ENCODE peak calls at places on chromosome 18, in five cellular contexts. One of them, this sample, is unnamed.

GRCh38 chr18:3367491-3368091 is 82.4 kb upstream of the TGIF1 start:
- DNase-seq in stimulated activated CD4-positive, alpha-beta T cell treated with anti-CD3 and anti-CD28 coated beads, TNF-alpha, amount 100 ng/mL, for 1 hour: no peak
- DNase-seq in AG20443: peak
- DNase-seq in adrenal gland: no peak
- DNase-seq in posterior cingulate gyrus: no peak
- DNase-seq in this sample: peak

GRCh38 chr18:57447154-57447621 is 12.0 kb downstream of the ONECUT2 start:
- DNase-seq in stimulated activated CD4-positive, alpha-beta T cell treated with anti-CD3 and anti-CD28 coated beads, TNF-alpha, amount 100 ng/mL, for 1 hour: no peak
- DNase-seq in AG20443: peak
- DNase-seq in adrenal gland: no peak
- DNase-seq in posterior cingulate gyrus: peak
- DNase-seq in this sample: peak

GRCh38 chr18:54284967-54285785 is 15.9 kb downstream of the POLI start:
- DNase-seq in stimulated activated CD4-positive, alpha-beta T cell treated with anti-CD3 and anti-CD28 coated beads, TNF-alpha, amount 100 ng/mL, for 1 hour: no peak
- DNase-seq in AG20443: peak
- DNase-seq in adrenal gland: peak
- DNase-seq in posterior cingulate gyrus: peak
- DNase-seq in this sample: peak

GRCh38 chr18:32776525-32776924 is 3.7 kb upstream of the KLHL14 start:
- DNase-seq in stimulated activated CD4-positive, alpha-beta T cell treated with anti-CD3 and anti-CD28 coated beads, TNF-alpha, amount 100 ng/mL, for 1 hour: no peak
- DNase-seq in AG20443: no peak
- DNase-seq in adrenal gland: no peak
- DNase-seq in posterior cingulate gyrus: no peak
- DNase-seq in this sample: no peak

GRCh38 chr18:80249217-80250093 is 2.1 kb upstream of the PARD6G start:
- DNase-seq in stimulated activated CD4-positive, alpha-beta T cell treated with anti-CD3 and anti-CD28 coated beads, TNF-alpha, amount 100 ng/mL, for 1 hour: no peak
- DNase-seq in AG20443: peak
- DNase-seq in adrenal gland: no peak
- DNase-seq in posterior cingulate gyrus: no peak
- DNase-seq in this sample: no peak

GRCh38 chr18:34639662-34640061 is 70.4 kb upstream of the DTNA start:
- DNase-seq in stimulated activated CD4-positive, alpha-beta T cell treated with anti-CD3 and anti-CD28 coated beads, TNF-alpha, amount 100 ng/mL, for 1 hour: no peak
- DNase-seq in AG20443: no peak
- DNase-seq in adrenal gland: no peak
- DNase-seq in posterior cingulate gyrus: no peak
- DNase-seq in this sample: no peak

GRCh38 chr18:73888565-73888964 is 259.1 kb downstream of the FBXO15 start:
- DNase-seq in stimulated activated CD4-positive, alpha-beta T cell treated with anti-CD3 and anti-CD28 coated beads, TNF-alpha, amount 100 ng/mL, for 1 hour: no peak
- DNase-seq in AG20443: no peak
- DNase-seq in adrenal gland: no peak
- DNase-seq in posterior cingulate gyrus: no peak
- DNase-seq in this sample: no peak

GRCh38 chr18:73151086-73151485 is 283.3 kb upstream of the NETO1 start:
- DNase-seq in stimulated activated CD4-positive, alpha-beta T cell treated with anti-CD3 and anti-CD28 coated beads, TNF-alpha, amount 100 ng/mL, for 1 hour: no peak
- DNase-seq in AG20443: no peak
- DNase-seq in adrenal gland: no peak
- DNase-seq in posterior cingulate gyrus: no peak
- DNase-seq in this sample: no peak

GRCh38 chr18:24089059-24089458 is 49.8 kb upstream of the CABYR start:
- DNase-seq in stimulated activated CD4-positive, alpha-beta T cell treated with anti-CD3 and anti-CD28 coated beads, TNF-alpha, amount 100 ng/mL, for 1 hour: no peak
- DNase-seq in AG20443: no peak
- DNase-seq in adrenal gland: no peak
- DNase-seq in posterior cingulate gyrus: no peak
- DNase-seq in this sample: no peak

GRCh38 chr18:44392933-44393332 is 287.8 kb upstream of the SETBP1 start:
- DNase-seq in stimulated activated CD4-positive, alpha-beta T cell treated with anti-CD3 and anti-CD28 coated beads, TNF-alpha, amount 100 ng/mL, for 1 hour: no peak
- DNase-seq in AG20443: no peak
- DNase-seq in adrenal gland: no peak
- DNase-seq in posterior cingulate gyrus: no peak
- DNase-seq in this sample: no peak

GRCh38 chr18:56121669-56122068 is 516.7 kb downstream of the TXNL1 start:
- DNase-seq in stimulated activated CD4-positive, alpha-beta T cell treated with anti-CD3 and anti-CD28 coated beads, TNF-alpha, amount 100 ng/mL, for 1 hour: no peak
- DNase-seq in AG20443: no peak
- DNase-seq in adrenal gland: no peak
- DNase-seq in posterior cingulate gyrus: no peak
- DNase-seq in this sample: no peak

GRCh38 chr18:38930881-38931753 is 1365.5 kb upstream of the CELF4 start:
- DNase-seq in stimulated activated CD4-positive, alpha-beta T cell treated with anti-CD3 and anti-CD28 coated beads, TNF-alpha, amount 100 ng/mL, for 1 hour: no peak
- DNase-seq in AG20443: no peak
- DNase-seq in adrenal gland: no peak
- DNase-seq in posterior cingulate gyrus: no peak
- DNase-seq in this sample: no peak

GRCh38 chr18:79399275-79400081 is 3.7 kb downstream of the NFATC1 start:
- DNase-seq in stimulated activated CD4-positive, alpha-beta T cell treated with anti-CD3 and anti-CD28 coated beads, TNF-alpha, amount 100 ng/mL, for 1 hour: no peak
- DNase-seq in AG20443: no peak
- DNase-seq in adrenal gland: no peak
- DNase-seq in posterior cingulate gyrus: no peak
- DNase-seq in this sample: no peak

GRCh38 chr18:75167759-75168211 is 41.2 kb downstream of the PTGR3 start:
- DNase-seq in stimulated activated CD4-positive, alpha-beta T cell treated with anti-CD3 and anti-CD28 coated beads, TNF-alpha, amount 100 ng/mL, for 1 hour: no peak
- DNase-seq in AG20443: no peak
- DNase-seq in adrenal gland: peak
- DNase-seq in posterior cingulate gyrus: peak
- DNase-seq in this sample: no peak

GRCh38 chr18:3998698-3999333 is 456.3 kb downstream of the DLGAP1 start:
- DNase-seq in stimulated activated CD4-positive, alpha-beta T cell treated with anti-CD3 and anti-CD28 coated beads, TNF-alpha, amount 100 ng/mL, for 1 hour: no peak
- DNase-seq in AG20443: peak
- DNase-seq in adrenal gland: peak
- DNase-seq in posterior cingulate gyrus: no peak
- DNase-seq in this sample: peak

GRCh38 chr18:11668441-11669169 is 20.5 kb upstream of the GNAL start:
- DNase-seq in stimulated activated CD4-positive, alpha-beta T cell treated with anti-CD3 and anti-CD28 coated beads, TNF-alpha, amount 100 ng/mL, for 1 hour: no peak
- DNase-seq in AG20443: no peak
- DNase-seq in adrenal gland: peak
- DNase-seq in posterior cingulate gyrus: no peak
- DNase-seq in this sample: no peak

GRCh38 chr18:64202229-64202835 is 53.4 kb upstream of the LINC00305 start:
- DNase-seq in stimulated activated CD4-positive, alpha-beta T cell treated with anti-CD3 and anti-CD28 coated beads, TNF-alpha, amount 100 ng/mL, for 1 hour: no peak
- DNase-seq in AG20443: no peak
- DNase-seq in adrenal gland: no peak
- DNase-seq in posterior cingulate gyrus: no peak
- DNase-seq in this sample: no peak

GRCh38 chr18:56473400-56474059 is 164.9 kb downstream of the TXNL1 start:
- DNase-seq in stimulated activated CD4-positive, alpha-beta T cell treated with anti-CD3 and anti-CD28 coated beads, TNF-alpha, amount 100 ng/mL, for 1 hour: no peak
- DNase-seq in AG20443: no peak
- DNase-seq in adrenal gland: no peak
- DNase-seq in posterior cingulate gyrus: no peak
- DNase-seq in this sample: no peak

GRCh38 chr18:51235011-51235789 is 37.7 kb upstream of the MEX3C start:
- DNase-seq in stimulated activated CD4-positive, alpha-beta T cell treated with anti-CD3 and anti-CD28 coated beads, TNF-alpha, amount 100 ng/mL, for 1 hour: no peak
- DNase-seq in AG20443: peak
- DNase-seq in adrenal gland: no peak
- DNase-seq in posterior cingulate gyrus: no peak
- DNase-seq in this sample: no peak

GRCh38 chr18:23882616-23883276 is 131.8 kb upstream of the TTC39C start:
- DNase-seq in stimulated activated CD4-positive, alpha-beta T cell treated with anti-CD3 and anti-CD28 coated beads, TNF-alpha, amount 100 ng/mL, for 1 hour: no peak
- DNase-seq in AG20443: no peak
- DNase-seq in adrenal gland: no peak
- DNase-seq in posterior cingulate gyrus: no peak
- DNase-seq in this sample: no peak

GRCh38 chr18:54690198-54690597 is 99.2 kb downstream of the DYNAP start:
- DNase-seq in stimulated activated CD4-positive, alpha-beta T cell treated with anti-CD3 and anti-CD28 coated beads, TNF-alpha, amount 100 ng/mL, for 1 hour: no peak
- DNase-seq in AG20443: no peak
- DNase-seq in adrenal gland: no peak
- DNase-seq in posterior cingulate gyrus: no peak
- DNase-seq in this sample: no peak

GRCh38 chr18:34783485-34783884 is 73.4 kb downstream of the DTNA start:
- DNase-seq in stimulated activated CD4-positive, alpha-beta T cell treated with anti-CD3 and anti-CD28 coated beads, TNF-alpha, amount 100 ng/mL, for 1 hour: no peak
- DNase-seq in AG20443: no peak
- DNase-seq in adrenal gland: no peak
- DNase-seq in posterior cingulate gyrus: no peak
- DNase-seq in this sample: no peak

GRCh38 chr18:46481847-46482245 is 175.2 kb downstream of the LOXHD1 start:
- DNase-seq in stimulated activated CD4-positive, alpha-beta T cell treated with anti-CD3 and anti-CD28 coated beads, TNF-alpha, amount 100 ng/mL, for 1 hour: no peak
- DNase-seq in AG20443: no peak
- DNase-seq in adrenal gland: no peak
- DNase-seq in posterior cingulate gyrus: no peak
- DNase-seq in this sample: no peak

GRCh38 chr18:5620284-5620683 is 76.5 kb upstream of the EPB41L3 start:
- DNase-seq in stimulated activated CD4-positive, alpha-beta T cell treated with anti-CD3 and anti-CD28 coated beads, TNF-alpha, amount 100 ng/mL, for 1 hour: no peak
- DNase-seq in AG20443: no peak
- DNase-seq in adrenal gland: no peak
- DNase-seq in posterior cingulate gyrus: no peak
- DNase-seq in this sample: no peak

GRCh38 chr18:48952287-48953095 is 1.7 kb upstream of the SMAD7 start:
- DNase-seq in stimulated activated CD4-positive, alpha-beta T cell treated with anti-CD3 and anti-CD28 coated beads, TNF-alpha, amount 100 ng/mL, for 1 hour: peak
- DNase-seq in AG20443: peak
- DNase-seq in adrenal gland: peak
- DNase-seq in posterior cingulate gyrus: no peak
- DNase-seq in this sample: peak

GRCh38 chr18:71799016-71799673 is 745.0 kb downstream of the CBLN2 start:
- DNase-seq in stimulated activated CD4-positive, alpha-beta T cell treated with anti-CD3 and anti-CD28 coated beads, TNF-alpha, amount 100 ng/mL, for 1 hour: no peak
- DNase-seq in AG20443: no peak
- DNase-seq in adrenal gland: no peak
- DNase-seq in posterior cingulate gyrus: no peak
- DNase-seq in this sample: peak

GRCh38 chr18:24600076-24600654 is 139.7 kb downstream of the HRH4 start:
- DNase-seq in stimulated activated CD4-positive, alpha-beta T cell treated with anti-CD3 and anti-CD28 coated beads, TNF-alpha, amount 100 ng/mL, for 1 hour: no peak
- DNase-seq in AG20443: peak
- DNase-seq in adrenal gland: no peak
- DNase-seq in posterior cingulate gyrus: no peak
- DNase-seq in this sample: peak

GRCh38 chr18:36934884-36935283 is 106.0 kb downstream of the KIAA1328 start:
- DNase-seq in stimulated activated CD4-positive, alpha-beta T cell treated with anti-CD3 and anti-CD28 coated beads, TNF-alpha, amount 100 ng/mL, for 1 hour: no peak
- DNase-seq in AG20443: peak
- DNase-seq in adrenal gland: no peak
- DNase-seq in posterior cingulate gyrus: no peak
- DNase-seq in this sample: peak

GRCh38 chr18:54734059-54734458 is 94.2 kb upstream of the RAB27B start:
- DNase-seq in stimulated activated CD4-positive, alpha-beta T cell treated with anti-CD3 and anti-CD28 coated beads, TNF-alpha, amount 100 ng/mL, for 1 hour: no peak
- DNase-seq in AG20443: peak
- DNase-seq in adrenal gland: peak
- DNase-seq in posterior cingulate gyrus: no peak
- DNase-seq in this sample: peak

GRCh38 chr18:74949611-74950010 is 259.3 kb downstream of the PTGR3 start:
- DNase-seq in stimulated activated CD4-positive, alpha-beta T cell treated with anti-CD3 and anti-CD28 coated beads, TNF-alpha, amount 100 ng/mL, for 1 hour: no peak
- DNase-seq in AG20443: no peak
- DNase-seq in adrenal gland: no peak
- DNase-seq in posterior cingulate gyrus: no peak
- DNase-seq in this sample: no peak

GRCh38 chr18:31241900-31242409 is 76.0 kb upstream of the DSG1 start:
- DNase-seq in stimulated activated CD4-positive, alpha-beta T cell treated with anti-CD3 and anti-CD28 coated beads, TNF-alpha, amount 100 ng/mL, for 1 hour: no peak
- DNase-seq in AG20443: no peak
- DNase-seq in adrenal gland: no peak
- DNase-seq in posterior cingulate gyrus: no peak
- DNase-seq in this sample: no peak

GRCh38 chr18:75507636-75508035 is 80.1 kb upstream of the SMIM21 start:
- DNase-seq in stimulated activated CD4-positive, alpha-beta T cell treated with anti-CD3 and anti-CD28 coated beads, TNF-alpha, amount 100 ng/mL, for 1 hour: no peak
- DNase-seq in AG20443: no peak
- DNase-seq in adrenal gland: no peak
- DNase-seq in posterior cingulate gyrus: no peak
- DNase-seq in this sample: no peak

GRCh38 chr18:3869848-3870247 is 419.9 kb downstream of the TGIF1 start:
- DNase-seq in stimulated activated CD4-positive, alpha-beta T cell treated with anti-CD3 and anti-CD28 coated beads, TNF-alpha, amount 100 ng/mL, for 1 hour: no peak
- DNase-seq in AG20443: peak
- DNase-seq in adrenal gland: no peak
- DNase-seq in posterior cingulate gyrus: no peak
- DNase-seq in this sample: peak

GRCh38 chr18:23453657-23454011 is 547 bp downstream of the RIOK3 start:
- DNase-seq in stimulated activated CD4-positive, alpha-beta T cell treated with anti-CD3 and anti-CD28 coated beads, TNF-alpha, amount 100 ng/mL, for 1 hour: no peak
- DNase-seq in AG20443: peak
- DNase-seq in adrenal gland: no peak
- DNase-seq in posterior cingulate gyrus: no peak
- DNase-seq in this sample: peak

GRCh38 chr18:12862874-12863482 is 21.1 kb downstream of the PTPN2 start:
- DNase-seq in stimulated activated CD4-positive, alpha-beta T cell treated with anti-CD3 and anti-CD28 coated beads, TNF-alpha, amount 100 ng/mL, for 1 hour: no peak
- DNase-seq in AG20443: no peak
- DNase-seq in adrenal gland: no peak
- DNase-seq in posterior cingulate gyrus: no peak
- DNase-seq in this sample: no peak

GRCh38 chr18:44098551-44099098 is 582.1 kb upstream of the SETBP1 start:
- DNase-seq in stimulated activated CD4-positive, alpha-beta T cell treated with anti-CD3 and anti-CD28 coated beads, TNF-alpha, amount 100 ng/mL, for 1 hour: no peak
- DNase-seq in AG20443: peak
- DNase-seq in adrenal gland: no peak
- DNase-seq in posterior cingulate gyrus: no peak
- DNase-seq in this sample: peak